ENCODE peak calls at places on chromosome 22, in five cellular contexts. Q is stimulated activated CD8-positive, alpha-beta memory T cell treated with anti-CD3 and anti-CD28 coated beads, Interleukin-7, amount 100 ng/mL, for 4 hours; K is NCI-H2081; T is M059J; D is thoracic aorta. J is an unnamed sample.

GRCh38 chr22:45218974-45219373 is 21.7 kb downstream of the KIAA0930 start:
- DNase-seq in T (no peak), Q (no peak), D (no peak), K (no peak), J (no peak)

GRCh38 chr22:26322179-26322905 is 106.7 kb upstream of the ASPHD2 start:
- DNase-seq in K (no peak), T (peak), D (no peak), Q (no peak), J (peak)

GRCh38 chr22:44453441-44454112 is 44.5 kb downstream of the RTL6 start:
- DNase-seq in Q (no peak), T (no peak), D (no peak), K (no peak), J (no peak)

GRCh38 chr22:44661070-44661469 is 40.9 kb upstream of the PRR5 start:
- DNase-seq in Q (no peak), T (no peak), K (no peak), D (no peak), J (no peak)

GRCh38 chr22:35070451-35071093 is 4.6 kb downstream of the ISX start:
- DNase-seq in K (no peak), T (no peak), D (no peak), Q (no peak), J (peak)

GRCh38 chr22:39419096-39419495 is 19.5 kb downstream of the TAB1 start:
- DNase-seq in T (no peak), K (no peak), Q (no peak), D (no peak), J (no peak)

GRCh38 chr22:23223566-23224317 is 43.4 kb downstream of the BCR start:
- DNase-seq in K (no peak), T (no peak), Q (no peak), D (no peak), J (no peak)

GRCh38 chr22:23270212-23270733 is 90.0 kb downstream of the BCR start:
- DNase-seq in D (no peak), T (no peak), K (no peak), Q (no peak), J (no peak)

GRCh38 chr22:44201556-44202129 is 20.9 kb downstream of the PARVG start:
- DNase-seq in K (no peak), D (no peak), T (no peak), Q (no peak), J (no peak)

GRCh38 chr22:24049211-24049610 is 38.1 kb downstream of the CABIN1 start:
- DNase-seq in T (no peak), K (no peak), Q (no peak), D (no peak), J (no peak)

GRCh38 chr22:19546680-19547079 is 22.5 kb upstream of the CLDN5 start:
- DNase-seq in T (no peak), Q (no peak), K (no peak), D (no peak), J (no peak)

J was measured in epithelial cell of prostate.